ENCODE peak calls at places on chromosomes 6 and 20, in nine cellular contexts. N is OCI-LY7, M is PC-3, G is suprapubic skin, L is heart left ventricle, C is ascending aorta, Y is uterus, A is IMR-90, O is tibial artery. V is an unnamed sample.

GRCh38 chr20:24698189-24698588 is 228.8 kb downstream of the SYNDIG1 start:
- DNase-seq in M (no peak), G (peak; percentile 32), C (no peak), A (no peak), N (peak; percentile 35), L (no peak), Y (no peak), O (no peak), V (no peak)

GRCh38 chr20:2585811-2586210 is 49.4 kb downstream of the TMC2 start:
- DNase-seq in A (peak; percentile 72), O (no peak), L (no peak), G (no peak), C (no peak), M (peak; percentile 69), Y (no peak), N (no peak), V (peak; percentile 29)

GRCh38 chr6:24865161-24865560 is 66.4 kb upstream of the ARMH2 start:
- DNase-seq in Y (no peak), L (no peak), M (no peak), A (no peak), O (no peak), C (no peak), G (no peak), N (no peak), V (peak; percentile 12)

GRCh38 chr6:70221025-70221714 is 81.7 kb downstream of the COL9A1 start:
- DNase-seq in A (peak; percentile 20), C (no peak), L (no peak), Y (no peak), M (peak; percentile 36), N (peak; percentile 44), G (no peak), O (no peak), V (peak; percentile 59)

GRCh38 chr20:3577366-3577765 is 85.8 kb downstream of the GFRA4 start:
- DNase-seq in O (no peak), C (no peak), M (no peak), Y (no peak), A (no peak), G (no peak), L (no peak), N (no peak), V (no peak)

GRCh38 chr6:169571123-169571962 is 130.5 kb downstream of the WDR27 start:
- DNase-seq in G (no peak), M (peak; percentile 66), N (no peak), L (no peak), Y (no peak), A (peak; percentile 74), C (no peak), O (no peak), V (no peak)

GRCh38 chr20:36988494-36988966 is 37.0 kb upstream of the SAMHD1 start:
- DNase-seq in A (peak; percentile 58), M (peak; percentile 32), G (no peak), O (no peak), C (no peak), Y (no peak), N (peak; percentile 40), L (no peak), V (peak; percentile 31)

GRCh38 chr6:170295519-170296422 is 4.9 kb upstream of the DLL1 start:
- DNase-seq in O (no peak), A (no peak), C (no peak), G (no peak), N (peak; percentile 20), Y (no peak), L (no peak), M (peak; percentile 32), V (peak; percentile 48)

GRCh38 chr20:6851136-6851535 is 83.7 kb downstream of the BMP2 start:
- DNase-seq in O (no peak), N (no peak), M (no peak), C (no peak), G (no peak), L (no peak), Y (no peak), A (no peak), V (no peak)

GRCh38 chr20:44097521-44098255 is 89.3 kb downstream of the JPH2 start:
- DNase-seq in C (no peak), M (peak; percentile 27), A (peak; percentile 22), G (no peak), N (no peak), L (no peak), Y (no peak), O (no peak), V (no peak)

GRCh38 chr6:12343440-12344162 is 53.4 kb downstream of the EDN1 start:
- DNase-seq in O (no peak), A (peak; percentile 44), Y (no peak), C (no peak), G (no peak), N (no peak), M (peak; percentile 34), L (no peak), V (no peak)

GRCh38 chr20:5067877-5068276 is 51.9 kb downstream of the PCNA start:
- DNase-seq in G (no peak), A (no peak), L (no peak), M (no peak), N (no peak), O (no peak), C (no peak), Y (no peak), V (no peak)

GRCh38 chr20:5070081-5070480 is 49.7 kb downstream of the PCNA start:
- DNase-seq in O (no peak), L (no peak), G (no peak), C (no peak), M (no peak), Y (no peak), A (no peak), N (no peak), V (no peak)

GRCh38 chr20:5072756-5073153 is 47.0 kb downstream of the PCNA start:
- DNase-seq in A (no peak), Y (no peak), M (no peak), C (no peak), G (no peak), O (no peak), N (no peak), L (no peak), V (no peak)

GRCh38 chr20:5069141-5069806 is 50.5 kb downstream of the PCNA start:
- DNase-seq in M (no peak), G (no peak), N (no peak), Y (no peak), O (no peak), A (no peak), L (no peak), C (no peak), V (no peak)

DNA sequence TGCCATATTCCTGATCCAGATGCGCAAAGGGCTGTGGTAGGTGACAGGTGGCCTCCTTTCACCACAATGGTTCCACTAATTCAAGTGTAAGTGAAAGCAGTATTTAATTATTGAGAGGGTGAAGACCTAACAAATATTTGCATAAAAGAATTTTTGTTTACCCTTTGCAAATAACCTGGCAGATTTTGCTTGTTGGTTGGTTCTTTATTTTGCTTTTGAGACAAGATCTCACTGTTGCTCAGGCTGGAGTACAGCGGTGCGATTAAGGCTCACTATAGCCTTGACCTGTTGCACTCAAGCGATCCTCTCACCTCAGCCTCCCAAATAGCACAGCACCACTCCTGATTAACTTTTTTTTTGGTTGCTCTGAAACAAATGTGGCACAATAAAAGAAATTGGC is 49.2 kb downstream of the PCNA start:
- DNase-seq in M (no peak), G (no peak), Y (no peak), A (no peak), C (no peak), N (no peak), O (no peak), L (no peak), V (no peak)
- H3K4me1 ChIP-seq in M (peaks cover 29% of the 10 kb centered on the region), G (peaks cover 13% of the 10 kb centered on the region), Y (no peaks in the 10 kb centered on the region), A (peaks cover 11% of the 10 kb centered on the region), C (peaks cover 12% of the 10 kb centered on the region), N (peaks cover 9% of the 10 kb centered on the region), O (peaks cover 12% of the 10 kb centered on the region), L (no peaks in the 10 kb centered on the region), V (no peaks in the 10 kb centered on the region)

DNA sequence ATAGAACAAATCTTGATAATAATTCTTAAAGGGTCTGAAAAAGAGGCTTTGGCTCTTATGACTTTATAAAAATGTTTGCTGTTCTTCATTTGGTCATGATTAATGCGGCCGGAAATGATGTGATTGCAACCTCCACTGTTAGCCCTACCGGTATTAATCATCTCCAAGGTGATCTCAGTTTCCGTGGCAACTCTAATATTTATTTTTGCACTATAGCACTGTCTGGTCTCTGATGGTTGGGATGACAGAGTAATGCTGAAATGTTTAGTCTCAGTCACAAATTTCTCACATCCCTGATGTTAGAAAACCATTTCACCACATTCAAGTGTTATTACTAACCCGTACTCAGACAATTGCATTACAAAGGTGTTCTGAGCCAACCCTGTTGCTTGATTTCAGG is 87.4 kb downstream of the TMEM200A start:
- DNase-seq in L (no peak), O (no peak), A (peak; percentile 80), N (no peak), G (no peak), C (no peak), Y (no peak), M (peak; percentile 70), V (no peak)
- H3K27ac ChIP-seq in L (no peak overlapping the region), O (no peak overlapping the region), A (no peak overlapping the region), N (no peak overlapping the region), G (no peak overlapping the region), C (no peak overlapping the region), Y (no peak overlapping the region), M (peak overlapping the region; percentile 33), V (no peak overlapping the region)

GRCh38 chr6:154166140-154166539 is 127.1 kb downstream of the OPRM1 start:
- DNase-seq in N (peak; percentile 10), M (peak; percentile 47), Y (no peak), C (no peak), G (no peak), O (no peak), L (no peak), A (no peak), V (no peak)
- TF ChIP-seq CTCF in N (peak; percentile 69), M (peak; percentile 48), Y (no peak), C (no peak), G (no peak), O (no peak), L (no peak), A (no peak), V (no peak)

GRCh38 chr6:17948725-17949124 is 38.7 kb downstream of the KIF13A start:
- DNase-seq in O (no peak), G (no peak), M (no peak), A (no peak), Y (no peak), L (no peak), C (no peak), N (no peak), V (no peak)

GRCh38 chr6:17949168-17949567 is 38.3 kb downstream of the KIF13A start:
- DNase-seq in Y (no peak), A (no peak), G (no peak), C (no peak), L (no peak), M (no peak), O (no peak), N (no peak), V (no peak)

GRCh38 chr6:17945575-17945974 is 41.9 kb downstream of the KIF13A start:
- DNase-seq in O (no peak), L (no peak), C (no peak), Y (no peak), A (no peak), N (no peak), G (no peak), M (no peak), V (no peak)

GRCh38 chr6:17941318-17941717 is 46.1 kb downstream of the KIF13A start:
- DNase-seq in L (no peak), A (no peak), N (no peak), Y (no peak), C (no peak), M (no peak), O (no peak), G (no peak), V (no peak)

DNA sequence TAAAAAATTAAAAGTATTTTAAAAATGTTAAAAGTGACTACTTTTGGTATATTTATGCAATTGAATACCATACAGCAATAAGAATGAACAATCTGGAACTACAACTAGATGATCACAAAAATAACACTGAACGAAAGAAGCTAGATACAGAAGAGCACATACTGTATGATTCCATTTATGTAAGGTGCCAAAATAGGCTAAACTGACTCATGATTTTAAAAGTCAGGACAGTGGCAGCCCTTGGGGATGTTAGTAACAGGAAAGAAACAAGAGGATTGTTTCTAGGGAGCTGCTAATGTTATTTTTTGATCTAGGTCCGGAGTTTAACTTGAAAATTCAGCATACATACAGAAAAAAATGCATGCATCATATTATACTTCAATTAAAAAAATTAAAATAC is 42.3 kb downstream of the KIF13A start:
- DNase-seq in A (peak; percentile 44), O (no peak), Y (no peak), L (no peak), M (peak; percentile 17), C (no peak), N (no peak), G (no peak), V (no peak)
- H3K4me1 ChIP-seq in A (peaks cover 8% of the 10 kb centered on the region), O (peaks cover 16% of the 10 kb centered on the region), Y (peaks cover 8% of the 10 kb centered on the region), L (no peaks in the 10 kb centered on the region), M (no peaks in the 10 kb centered on the region), C (no peaks in the 10 kb centered on the region), N (no peaks in the 10 kb centered on the region), G (peaks cover 15% of the 10 kb centered on the region), V (peaks cover 22% of the 10 kb centered on the region)